ENCODE peak calls at places on chromosomes 1 and 21, in seven cellular contexts. A, M, Q, F, L, B and S are unnamed samples.

GRCh38 chr21:32578107-32578691 is 7.1 kb downstream of the TCP10L start:
- DNase-seq in A (peak; percentile 26), M (no peak), Q (no peak), F (no peak), L (no peak), B (no peak), S (peak; percentile 23)

GRCh38 chr1:52348704-52349301 is 17.2 kb downstream of the CC2D1B start:
- DNase-seq in A (peak; percentile 11), M (no peak), Q (no peak), F (peak; percentile 48), L (no peak), B (no peak), S (no peak)

GRCh38 chr1:174157157-174157806 is 2.0 kb upstream of the RABGAP1L start:
- DNase-seq in A (peak; percentile 59), M (no peak), Q (no peak), F (no peak), L (no peak), B (no peak), S (no peak)

GRCh38 chr1:160400646-160401486 is 502 bp downstream of the VANGL2 start:
- DNase-seq in A (no peak), M (no peak), Q (no peak), F (no peak), L (no peak), B (no peak), S (no peak)

GRCh38 chr1:150551784-150552691 is 2.8 kb downstream of the ADAMTSL4 start:
- DNase-seq in A (peak; percentile 82), M (peak; percentile 82), Q (no peak), F (peak; percentile 98), L (no peak), B (peak; percentile 71), S (no peak)

GRCh38 chr1:40784141-40784770 is 669 bp downstream of the KCNQ4 start:
- DNase-seq in A (no peak), M (no peak), Q (no peak), F (no peak), L (no peak), B (no peak), S (no peak)

GRCh38 chr1:27887215-27888035 is 15.1 kb downstream of the THEMIS2 start:
- DNase-seq in A (no peak), M (no peak), Q (peak; percentile 58), F (no peak), L (peak; percentile 29), B (no peak), S (peak; percentile 33)

GRCh38 chr1:54350360-54350759 is 55.8 kb downstream of the SSBP3 start:
- DNase-seq in A (no peak), M (no peak), Q (no peak), F (no peak), L (no peak), B (no peak), S (no peak)

GRCh38 chr21:42614811-42615342 is 38.5 kb upstream of the PDE9A start:
- DNase-seq in A (peak; percentile 75), M (no peak), Q (peak; percentile 59), F (no peak), L (peak; percentile 29), B (peak; percentile 58), S (peak; percentile 69)

GRCh38 chr1:46413596-46413985 is 19.5 kb downstream of the FAAH start:
- DNase-seq in A (no peak), M (no peak), Q (no peak), F (no peak), L (peak; percentile 22), B (no peak), S (no peak)

GRCh38 chr1:236489710-236490377 is 33.9 kb upstream of the LGALS8 start:
- DNase-seq in A (peak; percentile 66), M (peak; percentile 23), Q (peak; percentile 23), F (peak; percentile 74), L (no peak), B (peak; percentile 62), S (peak; percentile 68)

GRCh38 chr1:39737546-39738169 is 1.0 kb upstream of the PPIE start:
- DNase-seq in A (peak; percentile 8), M (no peak), Q (no peak), F (peak; percentile 35), L (no peak), B (no peak), S (no peak)

DNA sequence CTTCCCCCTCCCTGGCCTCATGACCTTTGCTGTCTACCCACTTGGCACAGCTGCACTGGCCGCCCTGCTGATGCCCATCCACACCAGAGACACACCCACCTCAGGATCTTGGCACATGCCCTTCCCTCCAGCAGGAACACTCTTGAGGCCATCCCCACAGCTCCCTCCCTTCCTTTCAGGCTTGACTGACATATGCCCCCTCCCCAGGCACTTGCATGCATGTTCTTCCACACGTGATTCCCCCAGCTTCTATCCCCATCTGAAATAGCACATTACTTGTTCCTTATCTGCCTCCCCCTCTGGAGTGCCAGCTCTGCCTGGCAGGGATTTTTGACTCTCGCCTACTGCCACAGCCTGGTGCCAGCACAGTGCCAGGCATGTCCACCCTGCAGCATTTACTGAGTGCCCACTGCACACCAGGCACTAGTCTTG is 98.5 kb upstream of the SLC25A33 start:
- DNase-seq in A (no peak), M (peak; percentile 72), Q (no peak), F (no peak), L (no peak), B (peak; percentile 58), S (peak; percentile 69)
- H3K4me1 ChIP-seq in A (peaks cover 18% of the 10 kb centered on the region), M (peaks cover 5% of the 10 kb centered on the region), Q (no peaks in the 10 kb centered on the region), F (peaks cover 10% of the 10 kb centered on the region), L (no peaks in the 10 kb centered on the region), B (peaks cover 80% of the 10 kb centered on the region), S (peaks cover 14% of the 10 kb centered on the region)

DNA sequence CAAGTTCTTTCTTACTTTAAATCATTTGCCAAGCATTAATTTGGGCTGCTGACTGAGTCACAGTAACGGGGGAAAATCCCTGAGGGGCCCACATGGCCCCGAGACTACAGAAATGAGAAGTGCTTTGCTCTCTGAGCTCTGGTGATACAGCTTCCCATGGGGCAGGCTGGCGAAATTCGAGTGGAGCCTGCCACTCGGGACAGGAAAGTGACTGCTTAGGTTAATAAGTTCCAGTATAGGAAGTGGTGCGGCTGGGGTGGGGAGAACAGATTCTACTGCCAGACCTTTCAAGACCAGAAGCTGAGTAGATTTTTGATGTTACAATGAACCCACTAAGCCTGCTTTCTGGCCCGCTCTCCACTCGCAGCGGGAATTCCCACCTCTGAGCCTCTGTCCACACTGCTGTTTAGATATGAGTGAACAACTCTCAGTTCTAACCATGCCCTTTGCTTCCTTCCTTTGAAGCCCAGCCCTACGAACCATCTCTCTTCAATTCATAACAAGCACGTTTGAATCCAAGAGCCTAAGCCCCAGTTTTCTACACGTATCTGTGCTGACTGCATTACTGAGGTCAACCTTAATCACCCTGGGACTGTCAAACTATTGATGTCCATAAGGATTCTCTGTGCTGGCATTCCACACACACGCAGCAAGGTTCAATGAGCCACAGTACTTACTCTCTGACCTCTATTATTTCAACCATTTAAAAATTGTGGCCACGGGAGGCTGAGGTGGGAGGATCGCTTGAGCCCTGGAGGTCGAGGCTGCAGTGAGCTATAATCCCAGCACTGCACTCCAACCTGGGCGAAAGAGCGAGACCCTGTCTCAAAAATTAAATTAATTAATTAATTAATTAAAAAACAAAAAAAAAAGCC is 9.6 kb downstream of the ZBTB17 start:
- DNase-seq in A (no peak), M (no peak), Q (peak; percentile 27), F (no peak), L (peak; percentile 36), B (peak; percentile 32), S (peak; percentile 10)
- H3K27ac ChIP-seq in A (no peak overlapping the region), M (peak overlapping the region; percentile 37), Q (peak overlapping the region; percentile 29), F (peak overlapping the region; percentile 71), L (peak overlapping the region; percentile 13), B (peak overlapping the region; percentile 51), S (peak overlapping the region; percentile 81)

GRCh38 chr1:240653030-240653429 is 41.1 kb upstream of the GREM2 start:
- DNase-seq in A (no peak), M (no peak), Q (no peak), F (no peak), L (no peak), B (no peak), S (no peak)

GRCh38 chr1:240646861-240647260 is 34.9 kb upstream of the GREM2 start:
- DNase-seq in A (no peak), M (no peak), Q (no peak), F (no peak), L (no peak), B (no peak), S (no peak)

GRCh38 chr1:240649733-240650700 is 38.1 kb upstream of the GREM2 start:
- DNase-seq in A (no peak), M (no peak), Q (no peak), F (no peak), L (no peak), B (no peak), S (no peak)

GRCh38 chr1:240650877-240651276 is 38.9 kb upstream of the GREM2 start:
- DNase-seq in A (no peak), M (no peak), Q (no peak), F (no peak), L (no peak), B (no peak), S (no peak)

DNA sequence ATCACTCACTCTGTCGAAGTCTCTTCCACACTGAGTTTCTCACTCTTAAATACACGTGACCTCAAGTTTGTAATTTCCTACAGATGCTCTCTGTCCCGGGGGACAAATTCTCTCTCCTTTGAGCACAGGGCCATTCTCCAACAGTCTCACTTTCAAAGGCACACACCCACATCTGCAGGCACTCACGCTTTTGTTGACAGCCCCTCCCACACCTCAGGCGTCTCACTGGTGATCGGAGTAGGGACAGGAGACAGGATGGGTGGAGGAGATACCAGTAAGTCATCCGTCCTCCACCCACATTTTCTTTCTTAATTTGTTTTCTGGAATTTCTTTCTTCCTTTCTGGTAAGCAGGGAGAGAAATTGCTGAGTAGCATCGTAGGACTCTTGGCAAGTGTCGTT is 40.6 kb upstream of the GREM2 start:
- DNase-seq in A (no peak), M (no peak), Q (no peak), F (no peak), L (no peak), B (no peak), S (no peak)
- H3K4me3 ChIP-seq in A (no peak overlapping the region), M (no peak overlapping the region), Q (no peak overlapping the region), F (no peak overlapping the region), L (no peak overlapping the region), B (no peak overlapping the region), S (no peak overlapping the region)

GRCh38 chr1:109792056-109792831 is 28.5 kb upstream of the EPS8L3 start:
- DNase-seq in A (peak; percentile 76), M (peak; percentile 86), Q (no peak), F (peak; percentile 92), L (no peak), B (peak; percentile 65), S (no peak)

GRCh38 chr1:109794319-109795132 is 30.8 kb upstream of the EPS8L3 start:
- DNase-seq in A (no peak), M (peak; percentile 5), Q (no peak), F (no peak), L (no peak), B (no peak), S (peak; percentile 71)

GRCh38 chr1:109793486-109794318 is 30.0 kb upstream of the EPS8L3 start:
- DNase-seq in A (peak; percentile 52), M (peak; percentile 87), Q (peak; percentile 21), F (peak; percentile 62), L (peak; percentile 24), B (peak; percentile 48), S (peak; percentile 95)

GRCh38 chr1:109791495-109792040 is 27.8 kb upstream of the EPS8L3 start:
- DNase-seq in A (no peak), M (no peak), Q (no peak), F (no peak), L (no peak), B (no peak), S (no peak)

DNA sequence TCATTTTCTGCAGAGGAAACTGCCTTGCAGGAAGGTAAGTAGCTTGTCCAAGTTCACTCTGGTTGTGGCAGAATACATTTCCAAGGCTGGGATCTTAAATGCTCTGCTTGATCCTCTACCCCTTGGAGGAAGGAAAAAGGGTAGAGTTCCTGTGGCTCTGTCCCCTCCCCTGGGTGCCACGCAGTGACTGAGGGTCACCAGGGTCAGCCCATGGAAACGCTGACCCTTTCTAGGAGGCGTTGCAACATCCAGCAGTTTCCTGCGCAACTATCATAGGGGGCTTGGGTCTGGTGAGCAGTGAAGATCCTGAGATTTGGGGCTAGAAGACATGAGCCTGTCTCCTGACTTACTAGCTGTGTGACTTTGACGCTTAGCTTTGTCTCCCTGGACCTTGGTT is 29.4 kb upstream of the EPS8L3 start:
- DNase-seq in A (no peak), M (no peak), Q (no peak), F (no peak), L (no peak), B (no peak), S (no peak)
- H3K4me1 ChIP-seq in A (peaks cover 33% of the 10 kb centered on the region), M (peaks cover 33% of the 10 kb centered on the region), Q (peaks cover 66% of the 10 kb centered on the region), F (peaks cover 33% of the 10 kb centered on the region), L (peaks cover 83% of the 10 kb centered on the region), B (peaks cover 30% of the 10 kb centered on the region), S (peaks cover 20% of the 10 kb centered on the region)